ENCODE peak calls at places on chromosomes 12 and 14, in five cellular contexts. One of them, this sample, is unnamed.

GRCh38 chr14:61048640-61049039 is 67.6 kb downstream of the SLC38A6 start:
- DNase-seq in NCI-H1436: no peak
- DNase-seq in right lobe of liver: no peak
- DNase-seq in lung: no peak
- DNase-seq in heart right ventricle: no peak
- DNase-seq in this sample: no peak

GRCh38 chr12:2537868-2538541 is 256.8 kb upstream of the FKBP4 start:
- DNase-seq in NCI-H1436: no peak
- DNase-seq in right lobe of liver: no peak
- DNase-seq in lung: no peak
- DNase-seq in heart right ventricle: no peak
- DNase-seq in this sample: no peak

GRCh38 chr14:97832734-97833133 is 1035.6 kb downstream of the VRK1 start:
- DNase-seq in NCI-H1436: no peak
- DNase-seq in right lobe of liver: no peak
- DNase-seq in lung: no peak
- DNase-seq in heart right ventricle: no peak
- DNase-seq in this sample: no peak

GRCh38 chr12:62695696-62696095 is 229.1 kb downstream of the MON2 start:
- DNase-seq in NCI-H1436: no peak
- DNase-seq in right lobe of liver: no peak
- DNase-seq in lung: no peak
- DNase-seq in heart right ventricle: no peak
- DNase-seq in this sample: no peak

GRCh38 chr14:51660720-51661119 is 9.0 kb downstream of the FRMD6 start:
- DNase-seq in NCI-H1436: no peak
- DNase-seq in right lobe of liver: no peak
- DNase-seq in lung: no peak
- DNase-seq in heart right ventricle: no peak
- DNase-seq in this sample: no peak

GRCh38 chr14:59847711-59848110 is 22.9 kb downstream of the RTN1 start:
- DNase-seq in NCI-H1436: no peak
- DNase-seq in right lobe of liver: no peak
- DNase-seq in lung: no peak
- DNase-seq in heart right ventricle: no peak
- DNase-seq in this sample: no peak

GRCh38 chr12:96587691-96588090 is 98.3 kb downstream of the CFAP54 start:
- DNase-seq in NCI-H1436: no peak
- DNase-seq in right lobe of liver: no peak
- DNase-seq in lung: no peak
- DNase-seq in heart right ventricle: no peak
- DNase-seq in this sample: no peak

GRCh38 chr12:80269953-80270552 is 170.7 kb downstream of the OTOGL start:
- DNase-seq in NCI-H1436: peak
- DNase-seq in right lobe of liver: no peak
- DNase-seq in lung: no peak
- DNase-seq in heart right ventricle: no peak
- DNase-seq in this sample: peak

GRCh38 chr12:49138587-49138986 is 7.4 kb upstream of the TUBA1B start:
- DNase-seq in NCI-H1436: peak
- DNase-seq in right lobe of liver: no peak
- DNase-seq in lung: no peak
- DNase-seq in heart right ventricle: no peak
- DNase-seq in this sample: no peak

GRCh38 chr12:55060470-55060869 is 40.7 kb downstream of the NEUROD4 start:
- DNase-seq in NCI-H1436: no peak
- DNase-seq in right lobe of liver: no peak
- DNase-seq in lung: no peak
- DNase-seq in heart right ventricle: no peak
- DNase-seq in this sample: no peak